ENCODE peak calls at places on chromosomes 7 and 10, in nine cellular contexts. M is MM.1S, H is breast epithelium, L is left ventricle myocardium inferior, T is GM13977, V is GM23338, K is HFFc6, F is kidney epithelial cell, I is upper lobe of right lung. E is an unnamed sample.

GRCh38 chr7:2475678-2476015 is 551 bp downstream of the GRIFIN start:
- DNase-seq in V (no peak), T (no peak), M (no peak), I (peak), F (no peak), H (no peak), K (no peak), L (no peak), E (no peak)

GRCh38 chr10:5958077-5958476 is 19.3 kb downstream of the IL15RA start:
- DNase-seq in T (no peak), L (no peak), F (no peak), M (no peak), H (no peak), V (no peak), K (peak), I (no peak), E (no peak)

GRCh38 chr7:36960105-36960504 is 235.8 kb upstream of the AOAH start:
- DNase-seq in F (no peak), I (no peak), K (no peak), L (no peak), H (no peak), V (no peak), T (no peak), M (no peak), E (no peak)

GRCh38 chr10:94103902-94104301 is 110.2 kb downstream of the PLCE1 start:
- DNase-seq in L (no peak), V (no peak), I (no peak), H (no peak), F (no peak), M (no peak), K (peak), T (no peak), E (no peak)

GRCh38 chr7:111855161-111855841 is 293.0 kb upstream of the IMMP2L start:
- DNase-seq in F (peak), M (peak), T (peak), I (no peak), K (peak), V (peak), H (no peak), L (no peak), E (no peak)

GRCh38 chr7:1176891-1177373 is 16.9 kb upstream of the ZFAND2A start:
- DNase-seq in F (no peak), H (peak), I (peak), T (peak), L (peak), V (peak), K (peak), M (peak), E (peak)

GRCh38 chr7:69047166-69047760 is 551.0 kb upstream of the AUTS2 start:
- DNase-seq in L (no peak), K (no peak), H (no peak), T (no peak), M (no peak), I (no peak), F (no peak), V (no peak), E (no peak)

GRCh38 chr7:76262683-76263402 is 39.6 kb upstream of the HSPB1 start:
- DNase-seq in T (peak), L (no peak), K (peak), V (peak), M (peak), F (peak), H (no peak), I (no peak), E (no peak)

GRCh38 chr10:103145046-103145445 is 48.0 kb downstream of the NT5C2 start:
- DNase-seq in I (no peak), F (no peak), T (no peak), K (peak), L (no peak), H (no peak), M (no peak), V (no peak), E (no peak)

GRCh38 chr7:138417840-138418239 is 42.2 kb upstream of the TRIM24 start:
- DNase-seq in V (no peak), H (no peak), K (no peak), T (no peak), L (no peak), F (no peak), I (no peak), M (no peak), E (no peak)

GRCh38 chr10:51699145-51699474 is 285 bp downstream of the CSTF2T start:
- DNase-seq in L (no peak), M (no peak), V (peak), K (no peak), T (no peak), F (no peak), I (peak), H (no peak), E (no peak)

GRCh38 chr7:22675917-22676343 is 51.1 kb upstream of the IL6 start:
- DNase-seq in V (no peak), I (no peak), M (no peak), F (no peak), T (no peak), H (no peak), L (no peak), K (peak), E (no peak)

GRCh38 chr10:17001961-17002749 is 127.5 kb downstream of the CUBN start:
- DNase-seq in F (no peak), V (no peak), L (peak), I (no peak), K (peak), T (peak), M (peak), H (no peak), E (peak)

GRCh38 chr7:54802841-54803240 is 43.8 kb upstream of the SEC61G start:
- DNase-seq in K (peak), V (no peak), M (no peak), I (no peak), F (peak), H (no peak), L (no peak), T (no peak), E (no peak)

GRCh38 chr7:63925626-63926460 is 72.8 kb upstream of the ZNF722 start:
- DNase-seq in T (no peak), L (peak), H (peak), I (peak), F (no peak), M (peak), V (no peak), K (no peak), E (peak)

GRCh38 chr7:156611393-156612010 is 29.1 kb upstream of the RNF32 start:
- DNase-seq in H (no peak), L (no peak), F (no peak), V (no peak), K (no peak), T (no peak), M (no peak), I (no peak), E (no peak)

GRCh38 chr10:11898372-11899066 is 75.4 kb downstream of the PROSER2 start:
- DNase-seq in I (peak), H (peak), V (no peak), M (no peak), K (no peak), F (peak), L (no peak), T (no peak), E (no peak)

GRCh38 chr10:11895108-11895466 is 71.9 kb downstream of the PROSER2 start:
- DNase-seq in H (no peak), K (no peak), L (no peak), T (no peak), I (no peak), M (no peak), V (no peak), F (no peak), E (no peak)

GRCh38 chr10:11898033-11898371 is 74.8 kb downstream of the PROSER2 start:
- DNase-seq in I (no peak), M (no peak), T (no peak), F (no peak), K (no peak), H (no peak), L (no peak), V (no peak), E (no peak)

GRCh38 chr10:11895598-11895997 is 72.4 kb downstream of the PROSER2 start:
- DNase-seq in F (no peak), T (no peak), H (no peak), K (no peak), I (no peak), L (no peak), V (no peak), M (no peak), E (no peak)

DNA sequence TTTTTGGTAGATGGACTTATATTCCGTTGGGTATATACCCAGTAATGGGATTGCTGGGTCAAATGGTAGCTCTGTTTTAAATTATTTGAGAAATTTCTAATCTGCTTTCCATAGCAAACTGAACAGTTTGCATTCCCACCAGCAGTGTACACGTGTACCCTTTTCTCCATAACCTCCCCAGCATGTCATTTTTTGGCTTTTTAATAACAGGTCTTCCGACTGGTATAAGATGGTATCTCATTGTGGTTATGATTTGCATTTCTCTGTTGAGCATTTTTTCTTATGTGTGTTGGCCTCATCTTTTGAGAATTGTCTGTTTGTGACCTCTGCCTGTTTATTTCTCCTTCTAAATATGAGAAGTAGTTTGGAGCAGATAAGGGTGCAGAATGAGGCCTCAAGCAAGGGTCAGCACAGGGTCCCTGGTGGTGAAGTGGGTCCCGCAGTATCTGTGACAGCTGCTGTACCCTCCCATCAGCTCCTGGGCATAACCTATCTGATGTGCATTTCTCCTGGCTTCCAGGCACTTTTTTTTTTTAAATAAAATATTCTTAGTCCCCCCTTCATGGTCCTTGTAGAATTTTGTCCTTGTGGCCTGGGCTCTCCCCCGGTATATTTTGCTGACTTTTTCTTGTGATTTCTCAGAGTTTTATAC is 73.5 kb downstream of the PROSER2 start:
- DNase-seq in F (no peak), V (no peak), M (no peak), I (peak), L (no peak), H (no peak), K (no peak), T (no peak), E (no peak)
- TF ChIP-seq CTCF in F (no peak), V (no peak), M (no peak), I (no peak), L (no peak), H (no peak), K (peak), T (no peak), E (no peak)

GRCh38 chr10:128839701-128840100 is 627.3 kb upstream of the MGMT start:
- DNase-seq in I (no peak), L (no peak), H (no peak), T (no peak), V (no peak), F (no peak), K (no peak), M (no peak), E (no peak)

GRCh38 chr10:128839134-128839533 is 627.9 kb upstream of the MGMT start:
- DNase-seq in K (no peak), I (no peak), M (no peak), H (no peak), V (peak), L (no peak), F (no peak), T (no peak), E (no peak)

GRCh38 chr10:128846927-128847326 is 620.1 kb upstream of the MGMT start:
- DNase-seq in V (no peak), L (no peak), I (no peak), F (no peak), K (no peak), H (no peak), T (no peak), M (no peak), E (no peak)

GRCh38 chr10:128848807-128849206 is 618.2 kb upstream of the MGMT start:
- DNase-seq in F (no peak), L (no peak), T (no peak), V (no peak), H (no peak), M (no peak), I (no peak), K (no peak), E (no peak)

DNA sequence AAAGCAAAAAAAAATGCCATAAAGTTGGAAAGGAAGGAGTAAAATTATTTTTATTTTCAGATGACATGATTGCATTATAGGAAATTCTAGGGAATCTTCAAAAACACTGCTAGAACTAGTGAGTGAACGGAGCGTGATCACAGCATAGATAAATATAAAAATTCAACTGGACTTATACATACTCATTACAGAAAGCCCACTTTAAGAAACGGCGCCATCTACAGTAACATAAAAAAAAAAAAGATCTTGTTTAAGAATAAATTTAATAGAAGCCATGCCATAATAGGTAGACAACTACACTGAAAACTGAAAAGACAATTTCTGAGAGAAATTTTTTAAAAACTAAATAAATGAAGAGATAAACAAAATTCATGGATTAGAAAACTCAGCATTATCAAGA is 623.1 kb upstream of the MGMT start:
- DNase-seq in I (no peak), K (no peak), F (no peak), M (peak), H (no peak), T (no peak), L (no peak), V (peak), E (no peak)
- TF ChIP-seq CTCF in I (no peak), K (no peak), F (no peak), M (peak), H (no peak), T (no peak), L (peak), V (peak), E (no peak)

DNA sequence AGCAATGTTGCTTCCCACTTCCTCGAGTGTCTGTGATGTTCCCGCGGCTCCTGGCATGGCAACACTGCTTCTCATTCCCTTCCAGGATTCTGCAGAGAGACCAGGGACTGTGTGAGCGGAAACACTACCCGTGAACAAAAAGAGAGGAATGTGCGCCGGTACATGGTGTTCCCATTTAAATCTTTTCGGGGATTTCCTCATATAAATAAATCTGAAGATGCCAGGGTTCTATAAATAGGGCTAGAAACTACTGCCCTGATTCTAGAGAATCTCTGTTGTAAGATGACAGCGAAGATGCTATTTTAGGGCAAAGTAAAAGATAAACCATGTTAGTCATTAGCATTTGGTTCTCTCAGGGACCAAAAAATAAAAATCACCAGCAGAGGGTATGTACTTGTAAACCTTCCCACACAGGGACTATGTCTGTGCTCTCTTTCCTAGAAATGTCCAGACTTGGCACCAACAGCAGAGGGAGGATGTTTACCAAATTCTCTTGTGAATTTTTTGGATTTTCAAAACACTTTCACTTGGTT is 92.2 kb upstream of the DDC start:
- DNase-seq in V (no peak), T (no peak), H (no peak), K (peak), F (no peak), L (peak), M (peak), I (no peak), E (peak)
- TF ChIP-seq CTCF in V (no peak), T (no peak), H (peak), K (peak), F (no peak), L (peak), M (peak), I (peak), E (no peak)

DNA sequence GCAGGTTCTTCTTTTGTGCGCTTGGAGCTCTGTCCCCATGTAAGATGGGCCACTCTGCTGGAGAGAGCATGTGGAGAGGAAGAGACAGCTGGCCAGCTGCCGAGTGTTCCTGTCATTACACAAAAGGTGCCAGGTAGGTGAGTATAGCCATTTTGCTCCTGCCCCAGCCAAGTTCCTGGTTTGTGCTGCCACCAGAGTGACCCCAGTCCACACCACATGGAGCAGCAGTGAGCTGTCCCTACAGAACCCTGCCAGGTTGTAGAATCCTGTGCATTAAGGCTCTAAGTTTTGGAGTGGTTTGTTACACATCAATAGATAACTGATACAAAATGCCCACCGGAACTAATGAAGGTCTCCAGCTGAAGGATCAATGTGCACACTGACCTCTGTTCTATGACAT is 84.6 kb upstream of the GHITM start:
- DNase-seq in V (peak), H (no peak), L (no peak), T (no peak), K (no peak), I (no peak), M (no peak), F (no peak), E (no peak)
- TF ChIP-seq CTCF in V (no peak), H (no peak), L (no peak), T (peak), K (no peak), I (no peak), M (no peak), F (peak), E (no peak)

GRCh38 chr7:98872328-98872924 is 2.6 kb upstream of the TMEM130 start:
- DNase-seq in M (peak), T (no peak), K (peak), I (peak), V (peak), F (no peak), L (no peak), H (no peak), E (no peak)
- TF ChIP-seq CTCF in M (peak), T (peak), K (peak), I (peak), V (peak), F (peak), L (no peak), H (no peak), E (peak)

GRCh38 chr7:30634634-30635201 is 40.0 kb downstream of the GARS1 start:
- DNase-seq in F (no peak), M (no peak), I (no peak), T (no peak), L (no peak), H (no peak), V (no peak), K (no peak), E (no peak)
- TF ChIP-seq CTCF in F (no peak), M (no peak), I (no peak), T (no peak), L (no peak), H (no peak), V (no peak), K (no peak), E (no peak)

DNA sequence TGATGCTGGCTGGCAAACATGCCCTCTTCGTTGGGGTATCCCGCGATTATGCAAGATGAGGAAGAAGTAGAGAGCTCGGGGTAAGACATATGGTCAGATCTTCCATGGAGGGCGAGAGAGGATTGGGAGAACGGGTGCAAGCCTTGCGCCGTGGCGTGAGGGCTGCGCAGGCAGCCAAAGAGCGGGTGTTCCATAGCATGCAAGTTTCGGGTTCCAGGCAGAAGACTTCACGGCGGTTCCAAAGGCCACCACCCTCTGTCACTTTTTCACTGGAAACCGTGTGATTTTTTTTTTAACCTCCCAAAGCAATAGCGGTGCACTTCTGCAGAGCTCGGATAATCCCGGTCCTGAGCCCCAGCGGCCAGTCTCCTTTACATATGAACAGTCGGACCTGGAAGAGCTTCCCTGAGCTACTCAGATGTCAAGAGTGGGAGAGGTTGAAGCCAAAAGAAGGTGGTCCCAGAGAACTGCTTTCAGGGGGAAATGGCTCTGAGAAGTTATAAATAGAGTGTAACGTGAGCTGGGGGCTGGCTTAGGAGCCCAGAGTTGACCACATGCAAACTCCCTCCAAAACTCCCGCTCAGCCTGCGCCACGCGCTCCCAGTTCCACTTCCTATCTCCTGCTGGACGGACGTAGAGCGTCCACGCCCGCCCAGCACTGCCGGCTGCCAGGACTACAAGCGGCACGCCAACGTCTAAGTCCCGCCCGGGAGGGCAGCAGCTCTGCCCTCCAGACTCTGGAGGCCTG is at the start of gene MEOX2:
- DNase-seq in T (peak), H (no peak), K (no peak), V (peak), L (peak), F (no peak), M (no peak), I (peak), E (peak)
- TF ChIP-seq CTCF in T (no peak), H (no peak), K (no peak), V (no peak), L (no peak), F (no peak), M (no peak), I (no peak), E (no peak)